ENCODE peak calls at places on chromosomes 3 and 15, in four cellular contexts. M, O, Q and Z are unnamed samples.
A peak's percentile ranks its signal among the peaks of the same experiment; 100 is the strongest.

GRCh38 chr3:161096771-161097367 is 8.3 kb downstream of the B3GALNT1 start:
- DNase-seq in M (peak; percentile 29), O (no peak), Q (no peak), Z (no peak)

GRCh38 chr3:184077881-184078280 is 19.0 kb upstream of the HTR3E start:
- DNase-seq in M (no peak), O (no peak), Q (no peak), Z (no peak)

GRCh38 chr3:60775956-60776355 is 475.3 kb downstream of the FHIT start:
- DNase-seq in M (no peak), O (no peak), Q (no peak), Z (no peak)

GRCh38 chr3:70621451-70621850 is 309.0 kb upstream of the MDFIC2 start:
- DNase-seq in M (no peak), O (no peak), Q (no peak), Z (no peak)

GRCh38 chr3:148598619-148599018 is 99.1 kb upstream of the AGTR1 start:
- DNase-seq in M (no peak), O (no peak), Q (no peak), Z (no peak)

GRCh38 chr15:33200444-33200843 is 5.9 kb upstream of the FMN1 start:
- DNase-seq in M (no peak), O (no peak), Q (no peak), Z (no peak)

GRCh38 chr3:58009749-58010535 is 1.7 kb downstream of the FLNB start:
- DNase-seq in M (no peak), O (peak; percentile 78), Q (no peak), Z (no peak)

GRCh38 chr15:64905119-64905831 is 6.4 kb upstream of the ANKDD1A start:
- DNase-seq in M (peak; percentile 91), O (peak; percentile 97), Q (peak; percentile 24), Z (no peak)

GRCh38 chr3:13316603-13317002 is 103.5 kb downstream of the NUP210 start:
- DNase-seq in M (no peak), O (peak; percentile 83), Q (no peak), Z (no peak)

GRCh38 chr15:58074452-58074851 is 8.9 kb upstream of the ALDH1A2 start:
- DNase-seq in M (no peak), O (no peak), Q (no peak), Z (no peak)

GRCh38 chr15:67916565-67916964 is 76.7 kb upstream of the RNU6-1 start:
- DNase-seq in M (no peak), O (no peak), Q (no peak), Z (no peak)